ENCODE peak calls at places on chromosomes 12 and 14, in six cellular contexts. L is K562, K is A549, T is HepG2, N is HCT116, M is GM12878. R is an unnamed sample.

GRCh38 chr14:69249603-69250002 is 10.4 kb upstream of the GALNT16 start:
- DNase-seq in L (no peak), N (no peak), T (no peak), M (no peak), K (no peak), R (no peak)

GRCh38 chr14:77722301-77722700 is 14.4 kb downstream of the SLIRP start:
- DNase-seq in L (no peak), N (no peak), K (no peak), M (no peak), T (no peak), R (no peak)

GRCh38 chr14:76497550-76498484 is 121.9 kb downstream of the ESRRB start:
- DNase-seq in T (no peak), M (no peak), N (no peak), L (peak), K (peak), R (peak)

GRCh38 chr14:59852350-59852749 is 18.2 kb downstream of the RTN1 start:
- DNase-seq in M (no peak), N (no peak), L (no peak), K (no peak), T (no peak), R (no peak)

GRCh38 chr12:47901285-47902093 is 3.3 kb downstream of the VDR start:
- DNase-seq in M (no peak), T (no peak), L (no peak), N (no peak), K (no peak), R (peak)

GRCh38 chr14:25041898-25042297 is 8.0 kb downstream of the STXBP6 start:
- DNase-seq in M (no peak), K (no peak), T (no peak), L (no peak), N (no peak), R (no peak)

GRCh38 chr14:29804481-29804880 is 123.2 kb downstream of the PRKD1 start:
- DNase-seq in N (no peak), L (no peak), T (no peak), K (no peak), M (no peak), R (no peak)

GRCh38 chr12:94689646-94690036 is 39.3 kb upstream of the TMCC3 start:
- DNase-seq in K (no peak), T (no peak), L (no peak), M (no peak), N (no peak), R (peak)

GRCh38 chr12:128543493-128543892 is 276.5 kb downstream of the TMEM132C start:
- DNase-seq in M (no peak), L (no peak), K (no peak), T (no peak), N (no peak), R (no peak)

GRCh38 chr14:81303258-81303935 is 82.6 kb upstream of the GTF2A1 start:
- DNase-seq in N (peak), T (peak), M (peak), L (peak), K (peak), R (peak)

GRCh38 chr12:114443607-114444421 is 37.9 kb upstream of the TBX5 start:
- DNase-seq in L (no peak), T (no peak), M (no peak), K (no peak), N (no peak), R (no peak)

GRCh38 chr12:123041811-123042655 is 61.6 kb downstream of the ARL6IP4 start:
- DNase-seq in M (no peak), K (no peak), N (no peak), T (no peak), L (no peak), R (no peak)

GRCh38 chr14:29822430-29822709 is 105.3 kb downstream of the PRKD1 start:
- DNase-seq in K (peak), L (no peak), T (no peak), M (no peak), N (no peak), R (no peak)

GRCh38 chr12:52441320-52441911 is 7.2 kb upstream of the KRT75 start:
- DNase-seq in L (no peak), M (no peak), N (peak), K (peak), T (peak), R (no peak)

GRCh38 chr12:107590369-107591094 is 95.1 kb upstream of the PWP1 start:
- DNase-seq in L (no peak), K (no peak), N (no peak), M (no peak), T (no peak), R (no peak)

GRCh38 chr12:123937707-123938600 is 34.7 kb downstream of the CCDC92 start:
- DNase-seq in M (no peak), T (no peak), L (no peak), K (no peak), N (no peak), R (peak)

GRCh38 chr14:89826581-89826980 is 127.9 kb downstream of the EFCAB11 start:
- DNase-seq in N (no peak), T (no peak), L (no peak), M (no peak), K (no peak), R (no peak)

GRCh38 chr12:30820406-30820946 is 65.7 kb upstream of the CAPRIN2 start:
- DNase-seq in L (no peak), K (no peak), M (no peak), N (no peak), T (no peak), R (no peak)

GRCh38 chr12:107651867-107652449 is 33.6 kb upstream of the PWP1 start:
- DNase-seq in T (no peak), L (no peak), M (no peak), K (no peak), N (no peak), R (no peak)

GRCh38 chr12:111557271-111558106 is 41.6 kb downstream of the ATXN2 start:
- DNase-seq in L (no peak), T (no peak), K (no peak), N (no peak), M (no peak), R (no peak)

GRCh38 chr14:105455086-105455640 is 19.5 kb upstream of the CRIP2 start:
- DNase-seq in T (no peak), L (no peak), M (no peak), K (no peak), N (no peak), R (no peak)

GRCh38 chr14:105455766-105456660 is 18.6 kb upstream of the CRIP2 start:
- DNase-seq in N (no peak), T (no peak), K (no peak), L (no peak), M (no peak), R (no peak)

GRCh38 chr14:105458010-105458409 is 16.6 kb upstream of the CRIP2 start:
- DNase-seq in N (no peak), K (no peak), T (no peak), L (no peak), M (no peak), R (no peak)

GRCh38 chr14:105458571-105458970 is 16.1 kb upstream of the CRIP2 start:
- DNase-seq in K (no peak), T (no peak), L (no peak), M (no peak), N (no peak), R (no peak)

GRCh38 chr14:105456736-105457703 is 17.6 kb upstream of the CRIP2 start:
- DNase-seq in K (peak), N (no peak), M (no peak), T (no peak), L (no peak), R (no peak)
- TF ChIP-seq POLR2A in K (no peak), N (no peak), M (no peak), T (no peak), L (no peak), R (no peak)

DNA sequence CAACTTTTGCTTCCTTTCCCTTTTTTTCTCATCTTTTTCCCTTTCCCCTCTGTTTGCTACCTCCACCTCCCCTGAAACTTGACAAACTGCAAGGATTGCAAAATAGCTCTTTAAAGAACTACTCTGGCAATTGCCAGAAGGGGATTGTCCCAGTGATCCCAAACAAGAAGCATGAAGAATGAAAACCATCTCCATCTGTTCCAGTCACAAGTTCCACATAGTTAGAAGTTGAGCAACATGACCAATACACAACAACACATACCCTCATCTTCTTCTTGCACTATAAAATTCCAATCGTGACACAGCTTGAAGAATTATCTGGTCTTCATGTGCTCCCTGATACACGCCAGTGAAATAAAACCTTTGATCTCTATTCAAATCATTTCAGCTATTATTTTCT is 93.7 kb upstream of the USP15 start:
- DNase-seq in M (no peak), T (no peak), N (no peak), K (no peak), L (no peak), R (no peak)
- TF ChIP-seq MAX in M (no peak), T (no peak), N (no peak), K (no peak), L (no peak), R (no peak)

GRCh38 chr12:113287899-113288282 is 47.0 kb downstream of the SLC8B1 start:
- DNase-seq in N (no peak), L (no peak), T (no peak), K (no peak), M (no peak), R (no peak)

GRCh38 chr12:113287146-113287898 is 47.6 kb downstream of the SLC8B1 start:
- DNase-seq in T (no peak), M (no peak), L (no peak), N (no peak), K (no peak), R (no peak)

GRCh38 chr12:113286712-113287111 is 48.2 kb downstream of the SLC8B1 start:
- DNase-seq in M (no peak), N (no peak), L (no peak), K (no peak), T (no peak), R (no peak)

GRCh38 chr12:113291586-113291985 is 43.3 kb downstream of the SLC8B1 start:
- DNase-seq in T (no peak), K (no peak), L (no peak), N (no peak), M (no peak), R (no peak)

GRCh38 chr12:113289361-113289760 is 45.5 kb downstream of the SLC8B1 start:
- DNase-seq in M (no peak), K (no peak), T (no peak), L (no peak), N (no peak), R (no peak)
- TF ChIP-seq POLR2A in M (no peak), K (no peak), T (no peak), L (no peak), N (no peak), R (no peak)

DNA sequence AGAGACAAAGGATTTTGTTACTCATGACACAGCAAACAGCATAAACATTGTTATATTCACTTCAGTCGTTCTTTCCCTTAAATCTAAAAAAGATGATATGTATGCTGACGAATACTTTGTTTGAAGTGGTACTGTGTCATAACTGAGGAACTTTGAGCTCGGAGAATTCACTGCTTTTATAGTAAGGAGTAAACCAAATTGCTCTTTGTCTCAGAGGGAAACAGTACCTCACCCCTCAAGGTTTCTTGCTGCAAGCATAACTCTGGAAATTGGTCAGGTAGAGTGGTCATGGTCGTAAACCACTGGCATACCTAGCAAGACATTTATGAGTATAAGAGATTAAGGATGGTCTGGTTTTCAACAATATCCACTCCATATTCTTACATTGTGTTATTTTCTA is 160.2 kb upstream of the OR4E1 start:
- DNase-seq in K (no peak), L (no peak), M (no peak), N (no peak), T (no peak), R (no peak)
- TF ChIP-seq MAX in K (no peak), L (no peak), M (no peak), N (no peak), T (no peak), R (no peak)

GRCh38 chr12:49323524-49324097 is 556 bp downstream of the TROAP start:
- DNase-seq in T (no peak), K (no peak), L (no peak), M (no peak), N (no peak), R (no peak)

GRCh38 chr12:49327368-49327767 is 4.3 kb downstream of the TROAP start:
- DNase-seq in K (no peak), T (no peak), L (no peak), M (no peak), N (no peak), R (no peak)

GRCh38 chr12:49322367-49322707 is 718 bp upstream of the TROAP start:
- DNase-seq in K (no peak), T (no peak), L (no peak), N (no peak), M (no peak), R (no peak)

GRCh38 chr12:49325606-49326005 is 2.6 kb downstream of the TROAP start:
- DNase-seq in N (no peak), T (no peak), L (no peak), K (no peak), M (no peak), R (no peak)

GRCh38 chr12:49322708-49323523 is at the start of gene TROAP:
- DNase-seq in T (peak), M (peak), L (peak), K (peak), N (peak), R (peak)
- TF ChIP-seq POLR2A in T (peak), M (peak), L (peak), K (peak), N (peak), R (peak)

GRCh38 chr12:77070382-77071294 is 5.3 kb upstream of the E2F7 start:
- DNase-seq in L (no peak), N (no peak), K (no peak), T (no peak), M (peak), R (no peak)

DNA sequence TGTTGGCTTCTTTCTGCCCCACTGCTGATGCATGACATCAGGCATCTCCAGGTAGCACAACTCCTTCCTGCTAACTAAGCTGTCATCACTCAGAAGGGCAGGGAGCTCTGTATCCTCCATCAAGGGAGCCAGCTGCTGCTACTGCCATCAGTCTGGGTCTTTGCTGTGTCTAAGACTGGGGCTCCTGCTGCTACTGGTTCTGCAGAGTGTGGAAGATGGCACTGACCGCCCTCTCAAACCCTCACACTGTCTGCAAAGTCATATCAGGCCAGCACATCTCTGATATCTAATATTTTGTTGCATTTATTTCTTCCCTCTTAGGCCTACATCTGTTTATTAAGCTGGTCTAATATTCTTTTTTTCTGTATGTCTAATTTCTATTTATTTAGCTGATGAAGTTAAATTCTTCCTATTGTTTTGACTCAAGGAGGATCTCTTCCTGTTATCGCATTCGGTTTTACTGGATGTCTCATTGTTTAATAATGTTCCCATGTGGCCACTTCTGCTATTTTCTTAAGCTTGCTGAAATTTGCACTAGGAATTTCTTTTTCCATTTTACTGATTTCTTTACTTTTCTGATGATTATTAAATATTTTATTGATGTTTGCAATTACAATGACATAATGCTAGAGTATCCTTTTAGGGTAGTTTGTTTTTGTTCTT is 7.6 kb upstream of the E2F7 start:
- DNase-seq in M (no peak), N (no peak), T (no peak), L (no peak), K (no peak), R (no peak)
- TF ChIP-seq MAX in M (no peak), N (no peak), T (no peak), L (no peak), K (no peak), R (no peak)

DNA sequence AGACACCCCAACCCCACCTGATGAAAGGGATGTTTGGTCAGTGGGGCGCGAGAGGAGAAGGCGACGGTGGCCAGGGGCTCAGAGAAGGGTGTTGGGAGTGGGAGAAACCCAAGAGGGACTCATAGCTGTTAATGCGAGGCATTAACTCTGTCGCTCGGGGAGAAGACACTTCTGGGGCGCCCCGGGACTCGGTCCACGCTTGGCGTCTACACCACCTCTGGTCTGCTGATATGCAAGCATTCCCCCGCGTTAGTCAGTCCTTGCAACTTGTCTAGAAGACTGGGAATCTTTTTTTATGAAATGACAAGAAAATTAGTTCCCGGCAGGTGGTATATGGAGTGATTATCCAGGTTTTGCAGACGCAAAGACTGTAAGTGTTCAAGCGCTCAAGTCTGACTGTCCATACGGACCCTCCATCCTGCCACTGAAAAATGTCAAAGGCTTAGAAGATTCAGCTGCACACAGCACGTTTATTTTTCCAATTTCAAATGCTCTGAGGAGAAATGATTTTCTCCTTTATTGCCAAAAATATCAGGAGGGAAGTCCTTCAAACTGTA is 385 bp upstream of the SLC35F4 start:
- DNase-seq in T (no peak), N (no peak), K (no peak), M (no peak), L (no peak), R (no peak)
- TF ChIP-seq POLR2A in T (no peak), N (no peak), K (no peak), M (no peak), L (no peak), R (no peak)

GRCh38 chr12:64781374-64782029 is 22.3 kb upstream of the GNS start:
- DNase-seq in K (no peak), L (no peak), M (no peak), N (no peak), T (no peak), R (no peak)
- TF ChIP-seq MAX in K (no peak), L (no peak), M (no peak), N (no peak), T (no peak), R (no peak)

DNA sequence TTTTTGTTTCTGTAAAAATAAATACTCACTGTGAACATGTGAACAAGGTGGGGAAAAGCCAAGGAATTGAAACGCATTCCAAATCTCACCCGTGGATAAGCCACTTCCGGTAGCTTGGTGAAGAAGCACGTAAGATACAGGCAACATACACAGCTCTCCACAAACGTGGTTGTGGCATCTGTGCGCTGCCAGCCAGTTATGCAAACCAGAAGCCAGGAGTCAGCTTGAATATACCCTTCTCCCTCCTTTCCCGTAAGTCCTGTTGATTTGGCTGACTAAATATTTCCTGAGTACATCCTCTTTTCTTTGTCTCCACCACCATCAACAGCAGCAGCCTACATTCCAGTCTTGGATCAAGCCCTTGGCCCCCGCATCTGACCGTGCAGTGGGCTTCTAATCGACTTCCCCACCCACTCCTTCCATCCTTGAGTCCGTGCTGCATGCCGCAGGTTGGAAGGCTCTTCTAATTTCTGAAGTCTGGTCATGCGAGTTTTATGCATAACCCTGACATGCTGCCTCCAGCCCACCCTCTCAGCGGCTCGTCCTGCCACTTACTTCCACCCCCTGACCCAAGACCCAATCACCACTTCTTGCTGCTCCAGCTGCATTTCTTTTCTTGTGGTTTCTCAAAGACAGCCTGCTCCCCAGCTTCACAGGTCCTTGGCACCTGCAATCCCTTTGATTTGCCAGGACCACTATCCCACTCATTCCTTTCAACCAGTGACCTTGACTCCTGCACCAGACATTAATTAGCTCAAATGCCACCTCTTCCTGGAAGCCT is 486.5 kb downstream of the VRK1 start:
- DNase-seq in N (no peak), L (no peak), M (no peak), T (no peak), K (no peak), R (no peak)
- TF ChIP-seq POLR2A in N (no peak), L (no peak), M (no peak), T (no peak), K (no peak), R (no peak)

GRCh38 chr12:100752841-100753240 is 41.7 kb upstream of the ANO4 start:
- DNase-seq in M (no peak), T (no peak), L (no peak), K (no peak), N (no peak), R (no peak)

GRCh38 chr12:100758083-100758482 is 36.5 kb upstream of the ANO4 start:
- DNase-seq in T (no peak), K (no peak), L (no peak), M (no peak), N (no peak), R (no peak)

GRCh38 chr12:100755186-100755585 is 39.4 kb upstream of the ANO4 start:
- DNase-seq in N (no peak), K (no peak), M (no peak), L (no peak), T (no peak), R (no peak)

GRCh38 chr12:100753837-100754236 is 40.7 kb upstream of the ANO4 start:
- DNase-seq in L (no peak), T (no peak), K (no peak), M (no peak), N (no peak), R (no peak)
- TF ChIP-seq MAX in L (no peak), T (no peak), K (no peak), M (no peak), N (no peak), R (no peak)

R was measured in NB4.